ENCODE peak calls at places on chromosome 1, in seven cellular contexts. B is DMS53; T is dermis blood vessel endothelial cell; G is H4; O is effector memory CD4-positive, alpha-beta T cell; R is GDM1; K is fibroblast of mammary gland. Z is an unnamed sample.

GRCh38 chr1:5341471-5341870 is 650.8 kb downstream of the NPHP4 start:
- DNase-seq in B (no peak), R (no peak), G (no peak), O (no peak), K (no peak), T (no peak), Z (no peak)

GRCh38 chr1:169741666-169742394 is 8.0 kb upstream of the SELE start:
- DNase-seq in R (no peak), G (peak; percentile 71), O (no peak), B (peak; percentile 19), K (peak; percentile 72), T (no peak), Z (no peak)

GRCh38 chr1:5830771-5831599 is 161.2 kb downstream of the NPHP4 start:
- DNase-seq in K (no peak), B (peak; percentile 34), G (no peak), R (no peak), O (no peak), T (no peak), Z (no peak)

GRCh38 chr1:3596663-3597598 is 14.4 kb downstream of the MEGF6 start:
- DNase-seq in T (no peak), G (no peak), O (no peak), B (no peak), K (no peak), R (no peak), Z (no peak)

GRCh38 chr1:230243583-230244377 is 176.7 kb downstream of the GALNT2 start:
- DNase-seq in B (no peak), O (no peak), T (peak; percentile 22), G (no peak), R (no peak), K (peak; percentile 58), Z (no peak)

GRCh38 chr1:28354121-28354520 is 15.4 kb upstream of the PHACTR4 start:
- DNase-seq in G (peak; percentile 25), T (no peak), O (no peak), R (no peak), K (peak; percentile 63), B (no peak), Z (no peak)

GRCh38 chr1:2210084-2210653 is 15.6 kb upstream of the FAAP20 start:
- DNase-seq in O (no peak), G (no peak), T (no peak), R (no peak), K (no peak), B (no peak), Z (no peak)

GRCh38 chr1:2405588-2406295 is 6.6 kb downstream of the PEX10 start:
- DNase-seq in T (peak; percentile 24), B (no peak), G (no peak), R (no peak), O (no peak), K (peak; percentile 29), Z (no peak)

GRCh38 chr1:34918609-34919561 is 10.6 kb downstream of the DLGAP3 start:
- DNase-seq in T (no peak), K (peak; percentile 31), R (no peak), B (no peak), G (no peak), O (no peak), Z (no peak)

GRCh38 chr1:235610157-235610556 is 39.4 kb downstream of the GNG4 start:
- DNase-seq in O (no peak), K (no peak), T (no peak), B (no peak), G (no peak), R (no peak), Z (no peak)

GRCh38 chr1:45769261-45769932 is 18.9 kb upstream of the IPP start:
- DNase-seq in O (no peak), T (no peak), B (no peak), R (no peak), G (peak; percentile 61), K (peak; percentile 64), Z (peak; percentile 46)

GRCh38 chr1:62384276-62385005 is 52.4 kb upstream of the USP1 start:
- DNase-seq in K (peak; percentile 94), R (no peak), B (peak; percentile 90), T (peak; percentile 29), G (peak; percentile 96), O (no peak), Z (peak; percentile 80)

GRCh38 chr1:18644013-18644399 is 13.4 kb downstream of the PAX7 start:
- DNase-seq in T (no peak), O (no peak), B (no peak), K (no peak), G (no peak), R (no peak), Z (no peak)

GRCh38 chr1:2266301-2266967 is 38.3 kb downstream of the SKI start:
- DNase-seq in K (no peak), B (no peak), G (no peak), T (no peak), R (no peak), O (no peak), Z (no peak)

GRCh38 chr1:23123528-23123927 is 45.1 kb downstream of the LUZP1 start:
- DNase-seq in O (no peak), R (no peak), G (no peak), K (no peak), T (no peak), B (no peak), Z (no peak)

GRCh38 chr1:117638141-117638540 is 32.3 kb downstream of the TENT5C start:
- DNase-seq in K (no peak), R (no peak), G (no peak), B (no peak), T (no peak), O (no peak), Z (no peak)

GRCh38 chr1:86227026-86227425 is 70.5 kb upstream of the COL24A1 start:
- DNase-seq in B (no peak), T (no peak), K (no peak), G (peak; percentile 25), R (no peak), O (no peak), Z (no peak)